ENCODE peak calls at places on chromosomes 16 and 17, in six cellular contexts. P is OCI-LY7, G is vagina, O is AG10803, A is psoas muscle, R is GM12878. W is an unnamed sample.

GRCh38 chr17:10327640-10328039 is 45.2 kb downstream of the MYH13 start:
- DNase-seq in A (peak), R (peak), G (no peak), O (peak), P (peak), W (peak)

GRCh38 chr17:73952498-73953205 is 250.8 kb upstream of the RPL38 start:
- DNase-seq in O (no peak), P (no peak), R (no peak), G (no peak), A (peak), W (no peak)

GRCh38 chr17:49830605-49831004 is 17.3 kb downstream of the TAC4 start:
- DNase-seq in O (no peak), A (no peak), G (no peak), P (no peak), R (no peak), W (peak)

GRCh38 chr17:7710341-7710740 is 5.3 kb downstream of the EFNB3 start:
- DNase-seq in P (peak), G (no peak), A (no peak), R (no peak), O (no peak), W (no peak)

GRCh38 chr17:917391-917811 is 62.2 kb downstream of the NXN start:
- DNase-seq in A (no peak), R (no peak), G (no peak), O (peak), P (no peak), W (no peak)

GRCh38 chr17:38926290-38927070 is 1.1 kb downstream of the LASP1NB start:
- DNase-seq in R (no peak), P (no peak), O (peak), A (no peak), G (no peak), W (no peak)

GRCh38 chr17:55420067-55420775 is 1.4 kb downstream of the MMD start:
- DNase-seq in O (no peak), A (no peak), R (no peak), P (peak), G (no peak), W (no peak)

GRCh38 chr17:74585711-74586110 is 6.4 kb downstream of the CD300LD start:
- DNase-seq in P (no peak), R (no peak), A (no peak), G (no peak), O (no peak), W (no peak)

GRCh38 chr16:70253291-70254094 is 1.8 kb upstream of the EXOSC6 start:
- DNase-seq in R (no peak), O (peak), A (peak), P (peak), G (no peak), W (peak)

GRCh38 chr17:50267074-50267841 is 7.0 kb upstream of the TMEM92 start:
- DNase-seq in O (peak), P (no peak), G (no peak), A (peak), R (no peak), W (peak)

GRCh38 chr16:31833047-31833446 is 40.6 kb upstream of the ZNF267 start:
- DNase-seq in P (no peak), G (no peak), O (no peak), R (no peak), A (no peak), W (no peak)

GRCh38 chr17:68320311-68320865 is 29.1 kb downstream of the ARSG start:
- DNase-seq in P (no peak), G (no peak), R (no peak), A (no peak), O (no peak), W (no peak)

GRCh38 chr17:38550661-38551060 is 55.1 kb downstream of the SRCIN1 start:
- DNase-seq in R (no peak), O (peak), G (no peak), P (no peak), A (no peak), W (peak)

GRCh38 chr17:78789663-78790181 is 7.6 kb upstream of the CYTH1 start:
- DNase-seq in R (no peak), G (no peak), A (peak), P (no peak), O (peak), W (peak)

GRCh38 chr16:5378531-5378930 is 280.9 kb upstream of the EEF2KMT start:
- DNase-seq in R (no peak), G (no peak), A (no peak), P (no peak), O (no peak), W (no peak)

GRCh38 chr16:57798267-57798810 is 4.0 kb downstream of the KIFC3 start:
- DNase-seq in O (no peak), G (no peak), P (no peak), A (no peak), R (no peak), W (no peak)

GRCh38 chr17:35189291-35189690 is 4.9 kb downstream of the SLC35G3 start:
- DNase-seq in G (no peak), A (no peak), R (no peak), P (no peak), O (peak), W (peak)

GRCh38 chr16:53071748-53072301 is 17.0 kb downstream of the CHD9 start:
- DNase-seq in O (no peak), A (peak), P (peak), R (no peak), G (no peak), W (peak)

GRCh38 chr17:40777971-40778370 is 4.4 kb downstream of the KRT27 start:
- DNase-seq in O (no peak), R (no peak), G (no peak), A (no peak), P (no peak), W (no peak)

GRCh38 chr16:54287018-54287757 is 601 bp upstream of the IRX3 start:
- DNase-seq in P (no peak), A (no peak), G (no peak), R (no peak), O (peak), W (peak)

GRCh38 chr17:8904686-8905085 is 37.2 kb upstream of the PIK3R6 start:
- DNase-seq in R (no peak), A (no peak), P (no peak), G (no peak), O (no peak), W (no peak)

GRCh38 chr17:47694018-47694817 is at the start of gene TBKBP1:
- DNase-seq in R (no peak), A (peak), P (peak), O (peak), G (no peak), W (no peak)

GRCh38 chr17:41912925-41913324 is 5.8 kb downstream of the ACLY start:
- DNase-seq in G (no peak), P (no peak), R (no peak), A (no peak), O (no peak), W (peak)

GRCh38 chr16:10616744-10617640 is 36.6 kb upstream of the EMP2 start:
- DNase-seq in A (peak), R (no peak), G (no peak), O (peak), P (no peak), W (peak)

GRCh38 chr17:43351686-43352085 is 47.1 kb upstream of the ARL4D start:
- DNase-seq in R (no peak), A (no peak), G (no peak), P (no peak), O (no peak), W (no peak)

GRCh38 chr17:77741109-77741508 is 217.4 kb upstream of the TNRC6C start:
- DNase-seq in G (no peak), R (no peak), P (peak), O (no peak), A (no peak), W (no peak)
- TF ChIP-seq CTCF in G (no peak), R (peak), P (peak), O (peak), A (peak), W (peak)

GRCh38 chr17:5584383-5584951 is at the start of gene NLRP1:
- DNase-seq in A (peak), G (no peak), P (peak), R (peak), O (peak), W (peak)
- H3K4me3 ChIP-seq in A (peak), G (peak), P (peak), R (peak), O (peak), W (peak)

GRCh38 chr16:67438824-67439393 is 8.0 kb downstream of the HSD11B2 start:
- DNase-seq in O (no peak), P (no peak), A (no peak), R (no peak), G (no peak), W (no peak)

GRCh38 chr16:67438098-67438791 is 7.3 kb downstream of the HSD11B2 start:
- DNase-seq in G (no peak), O (no peak), P (no peak), R (no peak), A (no peak), W (no peak)

GRCh38 chr16:67435758-67436164 is 4.8 kb downstream of the HSD11B2 start:
- DNase-seq in A (no peak), O (no peak), P (no peak), G (no peak), R (no peak), W (no peak)

GRCh38 chr16:67437513-67437912 is 6.6 kb downstream of the HSD11B2 start:
- DNase-seq in R (no peak), O (no peak), G (no peak), P (no peak), A (no peak), W (no peak)

GRCh38 chr16:67436640-67437193 is 5.8 kb downstream of the HSD11B2 start:
- DNase-seq in R (no peak), G (no peak), P (no peak), A (no peak), O (no peak), W (no peak)
- TF ChIP-seq CTCF in R (no peak), G (no peak), P (no peak), A (no peak), O (no peak), W (no peak)

GRCh38 chr16:86372193-86372592 is 138.1 kb upstream of the FOXF1 start:
- DNase-seq in O (no peak), G (no peak), A (no peak), P (no peak), R (no peak), W (no peak)

GRCh38 chr16:86368261-86368660 is 142.1 kb upstream of the FOXF1 start:
- DNase-seq in P (no peak), R (no peak), G (no peak), O (no peak), A (no peak), W (no peak)

GRCh38 chr16:86370036-86370435 is 140.3 kb upstream of the FOXF1 start:
- DNase-seq in R (no peak), A (no peak), O (no peak), G (no peak), P (no peak), W (no peak)

GRCh38 chr16:86373502-86373901 is 136.8 kb upstream of the FOXF1 start:
- DNase-seq in P (no peak), A (no peak), G (no peak), O (no peak), R (no peak), W (no peak)

DNA sequence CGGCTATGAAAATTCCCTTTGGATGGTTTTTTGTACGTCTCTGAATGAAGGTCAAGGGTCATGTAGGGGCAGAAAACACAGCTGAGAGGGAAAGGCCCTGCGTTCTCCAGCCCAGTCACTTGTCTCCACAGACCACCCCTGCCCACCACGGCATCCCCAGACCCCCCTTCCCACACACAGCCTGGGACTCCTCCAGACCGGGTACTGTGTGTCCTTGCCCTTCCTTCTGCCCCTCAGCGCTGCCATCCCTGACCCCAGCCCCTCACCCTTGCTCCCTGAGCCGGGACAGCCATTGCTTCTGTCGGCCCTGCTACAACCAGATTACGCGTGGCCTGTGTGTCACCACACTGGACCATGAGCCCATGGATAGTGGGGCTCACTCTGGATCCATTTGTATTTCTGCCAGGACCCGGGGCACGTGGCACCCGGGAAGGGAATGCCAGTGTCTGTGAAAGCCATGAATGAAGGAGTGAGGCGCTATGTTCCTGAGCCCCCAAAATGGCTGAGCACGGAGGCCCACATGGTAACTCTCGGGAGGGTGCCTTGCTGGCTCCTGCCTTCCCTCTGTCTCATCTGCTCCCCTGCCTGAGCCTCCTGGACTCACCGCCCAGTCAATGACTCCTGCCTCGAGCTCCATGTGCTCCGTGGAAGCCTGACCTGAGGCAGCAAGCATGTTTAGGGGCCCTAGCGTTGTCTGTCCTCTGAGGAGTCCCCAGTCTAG is 139.1 kb upstream of the FOXF1 start:
- DNase-seq in O (no peak), G (no peak), A (no peak), P (no peak), R (no peak), W (no peak)
- H3K4me3 ChIP-seq in O (no peak), G (no peak), A (no peak), P (no peak), R (no peak), W (no peak)

GRCh38 chr16:49739381-49739780 is 116.5 kb downstream of the ZNF423 start:
- DNase-seq in A (no peak), G (no peak), R (no peak), P (no peak), O (no peak), W (no peak)
- TF ChIP-seq CTCF in A (no peak), G (no peak), R (no peak), P (no peak), O (peak), W (peak)

DNA sequence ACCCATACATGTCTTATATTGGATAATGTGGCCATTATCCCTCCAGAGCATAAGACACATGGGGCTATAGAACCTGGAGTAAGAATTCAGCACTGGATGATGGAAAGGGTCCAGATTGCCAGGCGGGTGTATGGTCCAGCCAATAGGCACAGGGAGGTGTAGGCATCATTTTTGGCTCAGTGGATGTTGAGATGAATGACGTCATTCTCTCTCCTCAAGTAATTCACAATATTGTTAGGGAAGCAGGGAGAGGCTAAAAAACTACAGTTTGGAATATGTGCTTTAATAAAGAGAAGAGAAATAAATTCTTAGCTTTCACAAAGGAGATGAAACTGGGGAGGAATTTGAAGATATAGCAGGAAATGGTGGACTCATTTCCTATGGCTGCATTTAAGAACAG is 461.1 kb upstream of the GOT2 start:
- DNase-seq in A (no peak), O (no peak), P (no peak), G (no peak), R (no peak), W (no peak)
- H3K4me3 ChIP-seq in A (no peak), O (no peak), P (no peak), G (no peak), R (no peak), W (no peak)

GRCh38 chr17:75701288-75701687 is 20.0 kb upstream of the ITGB4 start:
- DNase-seq in A (no peak), R (no peak), G (no peak), P (no peak), O (no peak), W (no peak)
- TF ChIP-seq CTCF in A (no peak), R (no peak), G (no peak), P (no peak), O (no peak), W (no peak)

DNA sequence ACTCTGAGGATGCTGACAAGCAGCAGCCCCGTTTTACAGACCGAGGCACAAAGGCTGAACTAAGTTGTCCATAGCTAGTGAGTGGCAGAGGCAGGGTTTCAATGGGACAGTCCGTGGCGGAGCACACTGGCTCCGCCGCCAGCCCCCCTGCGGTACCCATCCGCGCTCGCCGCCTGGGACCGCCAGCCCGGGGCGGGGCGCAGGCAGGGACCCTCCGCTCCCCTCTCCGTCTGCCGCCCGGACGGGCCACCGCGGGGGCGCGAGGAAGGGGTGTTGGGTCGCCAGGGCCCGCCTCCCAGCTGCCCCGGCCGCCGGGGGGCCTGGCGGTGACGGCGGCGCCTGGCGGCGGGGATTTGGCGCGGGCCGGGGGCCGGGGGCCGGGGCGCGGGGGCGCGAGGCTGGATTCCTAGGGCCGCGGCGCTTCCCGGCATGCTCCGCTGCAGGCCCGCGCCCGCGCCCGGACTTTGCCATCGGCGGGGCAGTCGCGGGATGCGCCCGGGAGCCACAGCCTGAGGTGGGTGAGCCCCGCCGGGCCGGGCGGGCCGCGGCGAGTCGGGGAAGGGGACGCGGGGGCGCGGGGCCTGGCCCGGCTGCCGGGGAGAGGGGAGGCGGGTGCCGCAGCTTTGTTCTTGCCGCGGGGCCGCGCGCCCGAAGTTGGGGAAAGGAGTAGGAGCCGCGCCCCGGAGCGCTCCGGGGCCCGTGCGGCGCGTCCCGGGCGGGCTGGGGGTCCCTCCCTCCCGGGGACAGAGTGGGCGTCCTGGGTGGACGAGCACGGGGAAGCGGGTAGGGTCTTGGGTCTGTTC is at the start of gene TMEM98:
- DNase-seq in P (no peak), O (peak), A (no peak), G (no peak), R (no peak), W (no peak)
- H3K4me3 ChIP-seq in P (no peak), O (peak), A (peak), G (peak), R (peak), W (peak)

DNA sequence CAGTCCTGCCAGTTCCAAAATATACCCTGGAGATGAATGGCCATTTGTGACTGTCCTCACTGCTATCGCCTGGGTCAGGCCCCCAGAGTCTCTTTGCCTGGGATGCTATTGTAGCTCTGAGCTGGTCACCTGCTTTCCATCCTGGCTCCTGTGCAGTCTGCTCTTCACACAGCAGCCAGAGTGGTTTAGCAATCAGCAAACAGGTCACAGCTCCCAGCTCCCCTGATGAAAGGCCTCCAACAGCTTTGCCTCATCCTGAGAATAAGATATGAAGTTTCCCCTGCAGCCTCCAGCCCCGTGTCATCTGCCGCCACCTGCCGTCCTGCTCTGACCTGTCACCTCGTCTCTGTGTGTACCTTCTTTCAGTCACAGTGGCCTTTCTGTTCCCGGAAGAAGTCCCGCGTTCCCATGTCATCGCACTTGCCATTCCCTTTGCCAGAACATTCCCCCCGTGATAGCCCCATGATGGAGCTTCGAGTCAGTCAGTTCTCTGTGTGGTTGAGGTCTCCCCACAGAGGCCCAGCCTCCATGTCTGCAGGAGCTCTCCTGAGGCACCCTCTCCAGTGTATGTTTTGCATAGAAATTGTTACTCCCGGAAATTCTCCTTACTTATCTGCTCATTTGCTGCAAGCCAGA is 281.5 kb downstream of the SNX29 start:
- DNase-seq in G (no peak), P (peak), O (no peak), R (no peak), A (no peak), W (no peak)
- TF ChIP-seq CTCF in G (no peak), P (peak), O (no peak), R (no peak), A (no peak), W (no peak)

GRCh38 chr16:2983706-2984136 is 3.5 kb upstream of the PKMYT1 start:
- DNase-seq in A (peak), O (peak), P (peak), R (no peak), G (no peak), W (peak)
- H3K4me3 ChIP-seq in A (peak), O (peak), P (peak), R (peak), G (peak), W (peak)

W was measured in astrocyte of the spinal cord.